ENCODE peak calls at places on chromosomes 11 and 22, in five cellular contexts. One of them, this sample, is unnamed.

GRCh38 chr11:76686261-76687079 is 15.9 kb upstream of the LRRC32 start:
- DNase-seq in stimulated activated CD4-positive, alpha-beta T cell treated with anti-CD3 and anti-CD28 coated beads, Interleukin-15, amount 100 ng/mL, for 48 hours: no peak
- DNase-seq in posterior vena cava: no peak
- DNase-seq in lower lobe of right lung: no peak
- DNase-seq in naive thymus-derived CD8-positive, alpha-beta T cell: no peak
- DNase-seq in this sample: no peak

GRCh38 chr22:43633631-43634030 is 178.5 kb downstream of the EFCAB6 start:
- DNase-seq in stimulated activated CD4-positive, alpha-beta T cell treated with anti-CD3 and anti-CD28 coated beads, Interleukin-15, amount 100 ng/mL, for 48 hours: no peak
- DNase-seq in posterior vena cava: no peak
- DNase-seq in lower lobe of right lung: no peak
- DNase-seq in naive thymus-derived CD8-positive, alpha-beta T cell: no peak
- DNase-seq in this sample: no peak

GRCh38 chr22:45785458-45785857 is 113.8 kb downstream of the ATXN10 start:
- DNase-seq in stimulated activated CD4-positive, alpha-beta T cell treated with anti-CD3 and anti-CD28 coated beads, Interleukin-15, amount 100 ng/mL, for 48 hours: no peak
- DNase-seq in posterior vena cava: no peak
- DNase-seq in lower lobe of right lung: no peak
- DNase-seq in naive thymus-derived CD8-positive, alpha-beta T cell: no peak
- DNase-seq in this sample: no peak

GRCh38 chr11:78276311-78276710 is 87.6 kb downstream of the USP35 start:
- DNase-seq in stimulated activated CD4-positive, alpha-beta T cell treated with anti-CD3 and anti-CD28 coated beads, Interleukin-15, amount 100 ng/mL, for 48 hours: no peak
- DNase-seq in posterior vena cava: no peak
- DNase-seq in lower lobe of right lung: no peak
- DNase-seq in naive thymus-derived CD8-positive, alpha-beta T cell: no peak
- DNase-seq in this sample: no peak

GRCh38 chr11:117898059-117898458 is 21.6 kb upstream of the FXYD6 start:
- DNase-seq in stimulated activated CD4-positive, alpha-beta T cell treated with anti-CD3 and anti-CD28 coated beads, Interleukin-15, amount 100 ng/mL, for 48 hours: no peak
- DNase-seq in posterior vena cava: peak
- DNase-seq in lower lobe of right lung: no peak
- DNase-seq in naive thymus-derived CD8-positive, alpha-beta T cell: no peak
- DNase-seq in this sample: no peak

GRCh38 chr22:20499769-20500168 is 4.2 kb upstream of the KLHL22 start:
- DNase-seq in stimulated activated CD4-positive, alpha-beta T cell treated with anti-CD3 and anti-CD28 coated beads, Interleukin-15, amount 100 ng/mL, for 48 hours: no peak
- DNase-seq in posterior vena cava: no peak
- DNase-seq in lower lobe of right lung: no peak
- DNase-seq in naive thymus-derived CD8-positive, alpha-beta T cell: no peak
- DNase-seq in this sample: no peak

GRCh38 chr22:46845281-46846153 is 83.1 kb downstream of the TBC1D22A start:
- DNase-seq in stimulated activated CD4-positive, alpha-beta T cell treated with anti-CD3 and anti-CD28 coated beads, Interleukin-15, amount 100 ng/mL, for 48 hours: no peak
- DNase-seq in posterior vena cava: peak
- DNase-seq in lower lobe of right lung: no peak
- DNase-seq in naive thymus-derived CD8-positive, alpha-beta T cell: no peak
- DNase-seq in this sample: no peak

GRCh38 chr22:44538071-44538470 is 40.0 kb upstream of the RTL6 start:
- DNase-seq in stimulated activated CD4-positive, alpha-beta T cell treated with anti-CD3 and anti-CD28 coated beads, Interleukin-15, amount 100 ng/mL, for 48 hours: no peak
- DNase-seq in posterior vena cava: no peak
- DNase-seq in lower lobe of right lung: no peak
- DNase-seq in naive thymus-derived CD8-positive, alpha-beta T cell: no peak
- DNase-seq in this sample: no peak

GRCh38 chr11:27207025-27207650 is 155.9 kb downstream of the CCDC34 start:
- DNase-seq in stimulated activated CD4-positive, alpha-beta T cell treated with anti-CD3 and anti-CD28 coated beads, Interleukin-15, amount 100 ng/mL, for 48 hours: no peak
- DNase-seq in posterior vena cava: no peak
- DNase-seq in lower lobe of right lung: no peak
- DNase-seq in naive thymus-derived CD8-positive, alpha-beta T cell: no peak
- DNase-seq in this sample: no peak

GRCh38 chr11:74627381-74627780 is 35.0 kb downstream of the POLD3 start:
- DNase-seq in stimulated activated CD4-positive, alpha-beta T cell treated with anti-CD3 and anti-CD28 coated beads, Interleukin-15, amount 100 ng/mL, for 48 hours: no peak
- DNase-seq in posterior vena cava: no peak
- DNase-seq in lower lobe of right lung: no peak
- DNase-seq in naive thymus-derived CD8-positive, alpha-beta T cell: no peak
- DNase-seq in this sample: no peak

GRCh38 chr22:50456466-50457234 is 18.2 kb downstream of the SBF1 start:
- DNase-seq in stimulated activated CD4-positive, alpha-beta T cell treated with anti-CD3 and anti-CD28 coated beads, Interleukin-15, amount 100 ng/mL, for 48 hours: no peak
- DNase-seq in posterior vena cava: no peak
- DNase-seq in lower lobe of right lung: no peak
- DNase-seq in naive thymus-derived CD8-positive, alpha-beta T cell: no peak
- DNase-seq in this sample: no peak

GRCh38 chr22:45537734-45538181 is 35.1 kb downstream of the FBLN1 start:
- DNase-seq in stimulated activated CD4-positive, alpha-beta T cell treated with anti-CD3 and anti-CD28 coated beads, Interleukin-15, amount 100 ng/mL, for 48 hours: no peak
- DNase-seq in posterior vena cava: peak
- DNase-seq in lower lobe of right lung: no peak
- DNase-seq in naive thymus-derived CD8-positive, alpha-beta T cell: no peak
- DNase-seq in this sample: no peak

GRCh38 chr22:26648761-26649363 is 8.5 kb upstream of the MIAT start:
- DNase-seq in stimulated activated CD4-positive, alpha-beta T cell treated with anti-CD3 and anti-CD28 coated beads, Interleukin-15, amount 100 ng/mL, for 48 hours: no peak
- DNase-seq in posterior vena cava: no peak
- DNase-seq in lower lobe of right lung: no peak
- DNase-seq in naive thymus-derived CD8-positive, alpha-beta T cell: no peak
- DNase-seq in this sample: no peak

GRCh38 chr11:7246179-7246578 is 5.5 kb upstream of the SYT9 start:
- DNase-seq in stimulated activated CD4-positive, alpha-beta T cell treated with anti-CD3 and anti-CD28 coated beads, Interleukin-15, amount 100 ng/mL, for 48 hours: no peak
- DNase-seq in posterior vena cava: no peak
- DNase-seq in lower lobe of right lung: no peak
- DNase-seq in naive thymus-derived CD8-positive, alpha-beta T cell: no peak
- DNase-seq in this sample: no peak

GRCh38 chr22:26471522-26471921 is 12.1 kb downstream of the HPS4 start:
- DNase-seq in stimulated activated CD4-positive, alpha-beta T cell treated with anti-CD3 and anti-CD28 coated beads, Interleukin-15, amount 100 ng/mL, for 48 hours: no peak
- DNase-seq in posterior vena cava: no peak
- DNase-seq in lower lobe of right lung: no peak
- DNase-seq in naive thymus-derived CD8-positive, alpha-beta T cell: no peak
- DNase-seq in this sample: no peak

GRCh38 chr11:63892233-63892632 is 24.7 kb downstream of the RCOR2 start:
- DNase-seq in stimulated activated CD4-positive, alpha-beta T cell treated with anti-CD3 and anti-CD28 coated beads, Interleukin-15, amount 100 ng/mL, for 48 hours: no peak
- DNase-seq in posterior vena cava: no peak
- DNase-seq in lower lobe of right lung: no peak
- DNase-seq in naive thymus-derived CD8-positive, alpha-beta T cell: no peak
- DNase-seq in this sample: no peak

GRCh38 chr22:50700387-50701075 is 27.9 kb downstream of the SHANK3 start:
- DNase-seq in stimulated activated CD4-positive, alpha-beta T cell treated with anti-CD3 and anti-CD28 coated beads, Interleukin-15, amount 100 ng/mL, for 48 hours: no peak
- DNase-seq in posterior vena cava: peak
- DNase-seq in lower lobe of right lung: peak
- DNase-seq in naive thymus-derived CD8-positive, alpha-beta T cell: no peak
- DNase-seq in this sample: no peak

GRCh38 chr11:65854161-65854592 is 3.8 kb downstream of the CFL1 start:
- DNase-seq in stimulated activated CD4-positive, alpha-beta T cell treated with anti-CD3 and anti-CD28 coated beads, Interleukin-15, amount 100 ng/mL, for 48 hours: no peak
- DNase-seq in posterior vena cava: peak
- DNase-seq in lower lobe of right lung: no peak
- DNase-seq in naive thymus-derived CD8-positive, alpha-beta T cell: no peak
- DNase-seq in this sample: no peak

This sample was measured in central memory CD4-positive, alpha-beta T cell.